ENCODE peak calls at places on chromosomes 12 and 14, in seven cellular contexts. One of them, this sample, is unnamed.

GRCh38 chr12:62813031-62813829 is 121.7 kb downstream of the PPM1H start:
- DNase-seq in activated gamma-delta T cell treated with anti-CD3 and anti-CD28 coated beads, Interleukin-2, amount 50 U/mL, for 16 hours: no peak
- DNase-seq in ovary: peak
- DNase-seq in NAMALWA: peak
- DNase-seq in GM23338: peak
- DNase-seq in left colon: peak
- DNase-seq in activated CD4-positive, CD25-positive, alpha-beta regulatory T cell: no peak
- DNase-seq in this sample: peak

GRCh38 chr12:107335802-107336570 is 242.6 kb upstream of the CRY1 start:
- DNase-seq in left colon: no peak
- DNase-seq in activated gamma-delta T cell treated with anti-CD3 and anti-CD28 coated beads, Interleukin-2, amount 50 U/mL, for 16 hours: no peak
- DNase-seq in NAMALWA: no peak
- DNase-seq in GM23338: no peak
- DNase-seq in activated CD4-positive, CD25-positive, alpha-beta regulatory T cell: no peak
- DNase-seq in ovary: no peak
- DNase-seq in this sample: no peak

GRCh38 chr12:78328524-78328923 is 497.8 kb downstream of the NAV3 start:
- DNase-seq in activated gamma-delta T cell treated with anti-CD3 and anti-CD28 coated beads, Interleukin-2, amount 50 U/mL, for 16 hours: no peak
- DNase-seq in GM23338: no peak
- DNase-seq in ovary: no peak
- DNase-seq in activated CD4-positive, CD25-positive, alpha-beta regulatory T cell: no peak
- DNase-seq in NAMALWA: no peak
- DNase-seq in left colon: no peak
- DNase-seq in this sample: no peak

GRCh38 chr12:122563361-122563760 is 36.3 kb downstream of the KNTC1 start:
- DNase-seq in left colon: no peak
- DNase-seq in activated CD4-positive, CD25-positive, alpha-beta regulatory T cell: no peak
- DNase-seq in GM23338: no peak
- DNase-seq in ovary: no peak
- DNase-seq in activated gamma-delta T cell treated with anti-CD3 and anti-CD28 coated beads, Interleukin-2, amount 50 U/mL, for 16 hours: no peak
- DNase-seq in NAMALWA: no peak
- DNase-seq in this sample: no peak

GRCh38 chr12:76890407-76891143 is 11.8 kb upstream of the CSRP2 start:
- DNase-seq in ovary: no peak
- DNase-seq in activated CD4-positive, CD25-positive, alpha-beta regulatory T cell: no peak
- DNase-seq in NAMALWA: no peak
- DNase-seq in left colon: no peak
- DNase-seq in GM23338: no peak
- DNase-seq in activated gamma-delta T cell treated with anti-CD3 and anti-CD28 coated beads, Interleukin-2, amount 50 U/mL, for 16 hours: peak
- DNase-seq in this sample: no peak

GRCh38 chr14:58298477-58298879 is at the start of gene ARID4A:
- DNase-seq in NAMALWA: no peak
- DNase-seq in activated gamma-delta T cell treated with anti-CD3 and anti-CD28 coated beads, Interleukin-2, amount 50 U/mL, for 16 hours: peak
- DNase-seq in left colon: peak
- DNase-seq in activated CD4-positive, CD25-positive, alpha-beta regulatory T cell: peak
- DNase-seq in GM23338: no peak
- DNase-seq in ovary: peak
- DNase-seq in this sample: peak

GRCh38 chr12:93624595-93625294 is 52.3 kb downstream of the SOCS2 start:
- DNase-seq in GM23338: no peak
- DNase-seq in left colon: no peak
- DNase-seq in activated gamma-delta T cell treated with anti-CD3 and anti-CD28 coated beads, Interleukin-2, amount 50 U/mL, for 16 hours: no peak
- DNase-seq in activated CD4-positive, CD25-positive, alpha-beta regulatory T cell: no peak
- DNase-seq in NAMALWA: no peak
- DNase-seq in ovary: no peak
- DNase-seq in this sample: no peak

GRCh38 chr12:75954076-75954475 is 77.5 kb downstream of the PHLDA1 start:
- DNase-seq in activated gamma-delta T cell treated with anti-CD3 and anti-CD28 coated beads, Interleukin-2, amount 50 U/mL, for 16 hours: no peak
- DNase-seq in left colon: no peak
- DNase-seq in NAMALWA: no peak
- DNase-seq in ovary: no peak
- DNase-seq in activated CD4-positive, CD25-positive, alpha-beta regulatory T cell: no peak
- DNase-seq in GM23338: peak
- DNase-seq in this sample: no peak

GRCh38 chr14:57962293-57962996 is 96.6 kb upstream of the SLC35F4 start:
- DNase-seq in GM23338: peak
- DNase-seq in ovary: no peak
- DNase-seq in activated CD4-positive, CD25-positive, alpha-beta regulatory T cell: no peak
- DNase-seq in left colon: no peak
- DNase-seq in NAMALWA: no peak
- DNase-seq in activated gamma-delta T cell treated with anti-CD3 and anti-CD28 coated beads, Interleukin-2, amount 50 U/mL, for 16 hours: no peak
- DNase-seq in this sample: no peak

GRCh38 chr14:93430319-93430801 is 379 bp upstream of the UNC79 start:
- DNase-seq in left colon: no peak
- DNase-seq in activated CD4-positive, CD25-positive, alpha-beta regulatory T cell: no peak
- DNase-seq in NAMALWA: no peak
- DNase-seq in GM23338: peak
- DNase-seq in ovary: no peak
- DNase-seq in activated gamma-delta T cell treated with anti-CD3 and anti-CD28 coated beads, Interleukin-2, amount 50 U/mL, for 16 hours: no peak
- DNase-seq in this sample: no peak